ENCODE peak calls at places on chromosomes 3 and 15, in nine cellular contexts. C is upper lobe of left lung, P is kidney tubule cell, O is T-helper 1 cell, A is NCI-H2081, D is activated T-cell treated with anti-CD3 and anti-CD28 coated beads for 1 hour, S is GDM1, W is AG08396, X is H1. G is an unnamed sample.

GRCh38 chr3:128621234-128621633 is 29.4 kb downstream of the RPN1 start:
- DNase-seq in C (no peak), P (no peak), O (no peak), A (no peak), D (no peak), S (no peak), W (no peak), X (no peak), G (no peak)

GRCh38 chr3:108914774-108915641 is 38.7 kb downstream of the GUCA1C start:
- DNase-seq in C (no peak), P (peak), O (peak), A (peak), D (peak), S (peak), W (peak), X (peak), G (peak)

GRCh38 chr3:187368765-187369450 is 723 bp downstream of the RTP4 start:
- DNase-seq in C (no peak), P (peak), O (no peak), A (no peak), D (no peak), S (no peak), W (peak), X (no peak), G (no peak)

GRCh38 chr3:45464336-45464809 is 76.0 kb downstream of the LARS2 start:
- DNase-seq in C (no peak), P (no peak), O (no peak), A (no peak), D (peak), S (peak), W (no peak), X (no peak), G (no peak)

GRCh38 chr15:96311639-96312038 is 18.9 kb upstream of the NR2F2 start:
- DNase-seq in C (no peak), P (no peak), O (no peak), A (no peak), D (no peak), S (no peak), W (no peak), X (no peak), G (no peak)

GRCh38 chr3:169150343-169150742 is 513.2 kb downstream of the MECOM start:
- DNase-seq in C (no peak), P (no peak), O (no peak), A (no peak), D (no peak), S (no peak), W (no peak), X (no peak), G (no peak)

GRCh38 chr3:13715961-13716360 is 163.9 kb downstream of the WNT7A start:
- DNase-seq in C (no peak), P (no peak), O (no peak), A (no peak), D (no peak), S (no peak), W (no peak), X (no peak), G (no peak)

GRCh38 chr3:50608278-50608677 is 3.3 kb downstream of the CISH start:
- DNase-seq in C (peak), P (no peak), O (no peak), A (no peak), D (no peak), S (no peak), W (no peak), X (no peak), G (no peak)

GRCh38 chr3:28835751-28836150 is 445.1 kb upstream of the RBMS3 start:
- DNase-seq in C (peak), P (peak), O (no peak), A (no peak), D (no peak), S (no peak), W (peak), X (no peak), G (peak)

GRCh38 chr15:83323296-83323711 is 38.8 kb upstream of the BNC1 start:
- DNase-seq in C (no peak), P (peak), O (no peak), A (no peak), D (no peak), S (no peak), W (peak), X (no peak), G (peak)

GRCh38 chr3:194497799-194498575 is 11.2 kb upstream of the ATP13A3 start:
- DNase-seq in C (no peak), P (peak), O (no peak), A (no peak), D (no peak), S (no peak), W (no peak), X (no peak), G (peak)

GRCh38 chr3:146019508-146019907 is 141.5 kb downstream of the PLOD2 start:
- DNase-seq in C (no peak), P (no peak), O (no peak), A (peak), D (no peak), S (no peak), W (peak), X (no peak), G (no peak)

GRCh38 chr15:88465633-88466219 is 1.5 kb downstream of the MRPL46 start:
- DNase-seq in C (no peak), P (peak), O (no peak), A (no peak), D (no peak), S (no peak), W (peak), X (no peak), G (no peak)

G was measured in kidney glomerular epithelial cell.